ENCODE peak calls at places on chromosomes 4 and X, in six cellular contexts. One of them, this sample, is unnamed.

GRCh38 chr4:10587697-10588096 is 96.9 kb downstream of the CLNK start:
- DNase-seq in astrocyte of the cerebellum: no peak
- DNase-seq in nephron progenitor cell: no peak
- DNase-seq in NCI-H748 treated with DMSO at 0.1 percent for 48 hours: no peak
- DNase-seq in NCI-H510A treated with DMSO at 0.1 percent for 48 hours: peak; percentile 26
- DNase-seq in HepG2: no peak
- DNase-seq in this sample: no peak

GRCh38 chr4:95106408-95106928 is 348.7 kb downstream of the BMPR1B start:
- DNase-seq in astrocyte of the cerebellum: no peak
- DNase-seq in nephron progenitor cell: no peak
- DNase-seq in NCI-H748 treated with DMSO at 0.1 percent for 48 hours: no peak
- DNase-seq in NCI-H510A treated with DMSO at 0.1 percent for 48 hours: no peak
- DNase-seq in HepG2: no peak
- DNase-seq in this sample: no peak

GRCh38 chr4:168931215-168931650 is 78.8 kb downstream of the CBR4 start:
- DNase-seq in astrocyte of the cerebellum: no peak
- DNase-seq in nephron progenitor cell: no peak
- DNase-seq in NCI-H748 treated with DMSO at 0.1 percent for 48 hours: no peak
- DNase-seq in NCI-H510A treated with DMSO at 0.1 percent for 48 hours: no peak
- DNase-seq in HepG2: no peak
- DNase-seq in this sample: no peak

GRCh38 chr4:13912966-13913365 is 285.4 kb upstream of the BOD1L1 start:
- DNase-seq in astrocyte of the cerebellum: no peak
- DNase-seq in nephron progenitor cell: no peak
- DNase-seq in NCI-H748 treated with DMSO at 0.1 percent for 48 hours: no peak
- DNase-seq in NCI-H510A treated with DMSO at 0.1 percent for 48 hours: no peak
- DNase-seq in HepG2: no peak
- DNase-seq in this sample: no peak

GRCh38 chr4:170305627-170306026 is 215.9 kb upstream of the AADAT start:
- DNase-seq in astrocyte of the cerebellum: no peak
- DNase-seq in nephron progenitor cell: no peak
- DNase-seq in NCI-H748 treated with DMSO at 0.1 percent for 48 hours: no peak
- DNase-seq in NCI-H510A treated with DMSO at 0.1 percent for 48 hours: no peak
- DNase-seq in HepG2: no peak
- DNase-seq in this sample: no peak

GRCh38 chrX:8323356-8323755 is 141.3 kb upstream of the VCX3B start:
- DNase-seq in astrocyte of the cerebellum: no peak
- DNase-seq in nephron progenitor cell: no peak
- DNase-seq in NCI-H748 treated with DMSO at 0.1 percent for 48 hours: no peak
- DNase-seq in NCI-H510A treated with DMSO at 0.1 percent for 48 hours: no peak
- DNase-seq in HepG2: no peak
- DNase-seq in this sample: no peak

GRCh38 chrX:134865730-134866129 is 125.1 kb upstream of the SMIM10 start:
- DNase-seq in astrocyte of the cerebellum: no peak
- DNase-seq in nephron progenitor cell: no peak
- DNase-seq in NCI-H748 treated with DMSO at 0.1 percent for 48 hours: no peak
- DNase-seq in NCI-H510A treated with DMSO at 0.1 percent for 48 hours: no peak
- DNase-seq in HepG2: no peak
- DNase-seq in this sample: no peak

GRCh38 chrX:147565239-147565638 is 346.5 kb upstream of the FMR1 start:
- DNase-seq in astrocyte of the cerebellum: no peak
- DNase-seq in nephron progenitor cell: no peak
- DNase-seq in NCI-H748 treated with DMSO at 0.1 percent for 48 hours: no peak
- DNase-seq in NCI-H510A treated with DMSO at 0.1 percent for 48 hours: no peak
- DNase-seq in HepG2: no peak
- DNase-seq in this sample: no peak

GRCh38 chrX:149493567-149494562 is 11.2 kb downstream of the IDS start:
- DNase-seq in astrocyte of the cerebellum: no peak
- DNase-seq in nephron progenitor cell: no peak
- DNase-seq in NCI-H748 treated with DMSO at 0.1 percent for 48 hours: no peak
- DNase-seq in NCI-H510A treated with DMSO at 0.1 percent for 48 hours: no peak
- DNase-seq in HepG2: no peak
- DNase-seq in this sample: no peak

GRCh38 chr4:168574581-168575295 is 77.9 kb downstream of the PALLD start:
- DNase-seq in astrocyte of the cerebellum: peak; percentile 54
- DNase-seq in nephron progenitor cell: no peak
- DNase-seq in NCI-H748 treated with DMSO at 0.1 percent for 48 hours: no peak
- DNase-seq in NCI-H510A treated with DMSO at 0.1 percent for 48 hours: no peak
- DNase-seq in HepG2: no peak
- DNase-seq in this sample: no peak

GRCh38 chr4:52982246-52982950 is 120.3 kb downstream of the RASL11B start:
- DNase-seq in astrocyte of the cerebellum: peak; percentile 51
- DNase-seq in nephron progenitor cell: peak; percentile 8
- DNase-seq in NCI-H748 treated with DMSO at 0.1 percent for 48 hours: peak; percentile 66
- DNase-seq in NCI-H510A treated with DMSO at 0.1 percent for 48 hours: peak; percentile 81
- DNase-seq in HepG2: peak; percentile 32
- DNase-seq in this sample: peak; percentile 64

GRCh38 chrX:66756717-66757116 is 117.8 kb upstream of the EDA2R start:
- DNase-seq in astrocyte of the cerebellum: no peak
- DNase-seq in nephron progenitor cell: no peak
- DNase-seq in NCI-H748 treated with DMSO at 0.1 percent for 48 hours: no peak
- DNase-seq in NCI-H510A treated with DMSO at 0.1 percent for 48 hours: no peak
- DNase-seq in HepG2: no peak
- DNase-seq in this sample: no peak

GRCh38 chrX:70030242-70030823 is 19.4 kb downstream of the AWAT2 start:
- DNase-seq in astrocyte of the cerebellum: no peak
- DNase-seq in nephron progenitor cell: peak; percentile 52
- DNase-seq in NCI-H748 treated with DMSO at 0.1 percent for 48 hours: peak; percentile 28
- DNase-seq in NCI-H510A treated with DMSO at 0.1 percent for 48 hours: peak; percentile 69
- DNase-seq in HepG2: peak; percentile 7
- DNase-seq in this sample: peak; percentile 38

GRCh38 chr4:17662694-17663093 is 48.3 kb downstream of the MED28 start:
- DNase-seq in astrocyte of the cerebellum: no peak
- DNase-seq in nephron progenitor cell: no peak
- DNase-seq in NCI-H748 treated with DMSO at 0.1 percent for 48 hours: no peak
- DNase-seq in NCI-H510A treated with DMSO at 0.1 percent for 48 hours: no peak
- DNase-seq in HepG2: no peak
- DNase-seq in this sample: no peak

GRCh38 chr4:76208005-76208765 is 5.4 kb downstream of the SCARB2 start:
- DNase-seq in astrocyte of the cerebellum: no peak
- DNase-seq in nephron progenitor cell: no peak
- DNase-seq in NCI-H748 treated with DMSO at 0.1 percent for 48 hours: no peak
- DNase-seq in NCI-H510A treated with DMSO at 0.1 percent for 48 hours: peak; percentile 86
- DNase-seq in HepG2: peak; percentile 85
- DNase-seq in this sample: no peak

This sample was measured in NCI-H146.